ENCODE peak calls at places on chromosomes 16 and 17, in ten cellular contexts. G is AG09319; K is thoracic aorta; X is cardiac fibroblast; L is CD4-positive, alpha-beta T cell; N is kidney; V is AG04449; Q is type B pancreatic cell; F is B cell; H is mucosa of descending colon. C is an unnamed sample.

GRCh38 chr17:69246202-69246601 is 17.6 kb upstream of the ABCA10 start:
- DNase-seq in X (no peak), N (no peak), V (no peak), G (no peak), Q (no peak), H (no peak), F (no peak), L (no peak), K (no peak), C (no peak)

GRCh38 chr16:68935008-68935407 is 91.7 kb downstream of the TANGO6 start:
- DNase-seq in X (no peak), H (no peak), L (no peak), Q (no peak), V (no peak), K (no peak), G (no peak), N (no peak), F (no peak), C (no peak)

GRCh38 chr17:5272313-5272712 is 9.8 kb upstream of the RABEP1 start:
- DNase-seq in G (no peak), V (no peak), H (no peak), K (no peak), N (no peak), L (no peak), X (no peak), Q (no peak), F (no peak), C (no peak)

GRCh38 chr17:28446716-28447395 is 26.6 kb upstream of the SLC13A2 start:
- DNase-seq in K (no peak), H (no peak), N (no peak), F (no peak), L (no peak), Q (no peak), V (no peak), G (no peak), X (no peak), C (no peak)

GRCh38 chr17:55722016-55722706 is 503 bp downstream of the TMEM100 start:
- DNase-seq in L (no peak), X (peak), N (no peak), G (no peak), V (no peak), F (no peak), H (no peak), K (no peak), Q (no peak), C (no peak)

GRCh38 chr17:1275962-1276736 is 3.3 kb upstream of the TRARG1 start:
- DNase-seq in G (no peak), H (no peak), X (peak), F (peak), V (no peak), N (no peak), L (peak), K (no peak), Q (no peak), C (peak)

GRCh38 chr16:49158029-49158642 is 123.5 kb downstream of the CBLN1 start:
- DNase-seq in L (no peak), G (no peak), K (no peak), V (no peak), N (no peak), H (no peak), F (no peak), X (peak), Q (no peak), C (peak)

GRCh38 chr17:19384723-19385391 is 2.1 kb downstream of the MFAP4 start:
- DNase-seq in H (peak), X (peak), F (no peak), N (peak), G (peak), L (no peak), V (no peak), K (no peak), Q (no peak), C (no peak)

GRCh38 chr17:21286771-21287702 is 2.5 kb downstream of the MAP2K3 start:
- DNase-seq in X (no peak), K (no peak), G (no peak), H (peak), Q (no peak), F (no peak), V (no peak), L (no peak), N (peak), C (peak)

GRCh38 chr17:18070861-18071340 is 16.8 kb upstream of the DRG2 start:
- DNase-seq in K (no peak), L (no peak), V (no peak), G (no peak), N (no peak), F (no peak), H (no peak), Q (no peak), X (peak), C (peak)

GRCh38 chr17:45787044-45787443 is 2.9 kb downstream of the CRHR1 start:
- DNase-seq in L (no peak), F (no peak), K (no peak), Q (no peak), H (no peak), G (no peak), V (no peak), X (no peak), N (no peak), C (no peak)

GRCh38 chr16:84501077-84501735 is 3.3 kb downstream of the MEAK7 start:
- DNase-seq in X (peak), H (no peak), K (no peak), N (peak), L (no peak), Q (no peak), G (no peak), V (no peak), F (no peak), C (no peak)

GRCh38 chr16:9151074-9151473 is 59.6 kb downstream of the HAPSTR1 start:
- DNase-seq in G (no peak), Q (no peak), X (no peak), L (no peak), N (no peak), K (no peak), H (no peak), F (no peak), V (no peak), C (no peak)

GRCh38 chr16:14097182-14097951 is 26.2 kb downstream of the MRTFB start:
- DNase-seq in H (no peak), G (no peak), X (no peak), Q (no peak), L (no peak), F (no peak), N (no peak), V (no peak), K (no peak), C (no peak)

GRCh38 chr17:49227436-49228261 is 2.9 kb downstream of the PHOSPHO1 start:
- DNase-seq in N (no peak), V (peak), K (no peak), Q (peak), G (peak), H (peak), X (peak), L (peak), F (peak), C (peak)

GRCh38 chr17:75719732-75720131 is 1.5 kb upstream of the ITGB4 start:
- DNase-seq in Q (no peak), F (no peak), G (no peak), V (no peak), L (no peak), H (no peak), X (no peak), N (no peak), K (no peak), C (no peak)

GRCh38 chr17:2724783-2725164 is 13.2 kb upstream of the CLUH start:
- DNase-seq in V (no peak), G (no peak), X (peak), Q (no peak), N (no peak), L (no peak), H (peak), F (peak), K (no peak), C (peak)

GRCh38 chr16:2015117-2015946 is 4.3 kb upstream of the NPW start:
- DNase-seq in V (no peak), F (no peak), G (no peak), N (no peak), Q (no peak), L (no peak), K (no peak), H (peak), X (peak), C (no peak)

DNA sequence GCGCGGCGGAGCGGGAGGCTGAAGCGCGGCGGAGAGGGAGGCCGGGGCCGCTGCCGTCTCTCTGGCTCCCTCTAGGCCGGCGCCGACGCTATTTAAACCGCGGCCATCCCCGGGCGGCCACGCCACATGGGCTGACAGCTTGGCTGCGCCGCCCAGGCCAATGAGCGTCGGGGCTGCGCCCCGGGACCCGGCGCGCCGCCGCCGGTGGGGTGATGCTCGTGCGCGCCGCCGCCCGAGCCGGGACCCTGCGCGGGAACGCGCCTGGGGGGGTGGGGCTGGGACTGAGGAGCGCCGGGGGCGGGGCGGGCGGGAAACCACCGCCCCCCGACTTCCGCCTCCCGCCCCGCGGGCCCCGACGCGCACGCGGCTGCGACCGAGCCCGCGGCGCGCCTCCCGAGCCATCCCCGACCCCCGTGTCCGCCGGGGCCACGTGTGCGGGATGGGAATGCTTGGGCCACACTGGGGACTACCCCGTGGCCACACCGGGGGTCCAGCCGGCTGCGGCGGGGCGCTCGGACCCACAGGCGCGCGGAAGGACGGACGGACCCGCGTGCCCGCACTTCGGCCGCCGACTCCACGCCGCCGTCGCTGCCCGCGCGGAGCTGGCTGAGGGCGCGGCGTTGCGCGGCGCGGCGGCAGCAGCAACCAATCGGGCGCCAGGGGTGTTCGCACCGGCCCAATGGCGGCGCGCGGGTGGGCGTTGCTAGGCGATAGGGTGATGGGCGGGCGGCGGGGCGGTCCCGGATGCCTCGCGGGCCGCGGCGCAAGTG is at the start of gene FASN:
- DNase-seq in V (peak), L (peak), G (peak), Q (peak), H (peak), F (peak), N (peak), K (peak), X (peak), C (peak)
- TF ChIP-seq CTCF in V (peak), L (no peak), G (peak), Q (peak), H (peak), F (peak), N (peak), K (peak), X (peak), C (peak)

GRCh38 chr16:18933501-18933900 is 7.3 kb upstream of the SMG1 start:
- DNase-seq in V (no peak), F (no peak), X (no peak), L (no peak), Q (no peak), K (no peak), N (no peak), G (no peak), H (no peak), C (no peak)
- TF ChIP-seq CTCF in V (no peak), F (no peak), X (no peak), L (no peak), Q (no peak), K (no peak), N (no peak), G (no peak), H (no peak), C (no peak)

DNA sequence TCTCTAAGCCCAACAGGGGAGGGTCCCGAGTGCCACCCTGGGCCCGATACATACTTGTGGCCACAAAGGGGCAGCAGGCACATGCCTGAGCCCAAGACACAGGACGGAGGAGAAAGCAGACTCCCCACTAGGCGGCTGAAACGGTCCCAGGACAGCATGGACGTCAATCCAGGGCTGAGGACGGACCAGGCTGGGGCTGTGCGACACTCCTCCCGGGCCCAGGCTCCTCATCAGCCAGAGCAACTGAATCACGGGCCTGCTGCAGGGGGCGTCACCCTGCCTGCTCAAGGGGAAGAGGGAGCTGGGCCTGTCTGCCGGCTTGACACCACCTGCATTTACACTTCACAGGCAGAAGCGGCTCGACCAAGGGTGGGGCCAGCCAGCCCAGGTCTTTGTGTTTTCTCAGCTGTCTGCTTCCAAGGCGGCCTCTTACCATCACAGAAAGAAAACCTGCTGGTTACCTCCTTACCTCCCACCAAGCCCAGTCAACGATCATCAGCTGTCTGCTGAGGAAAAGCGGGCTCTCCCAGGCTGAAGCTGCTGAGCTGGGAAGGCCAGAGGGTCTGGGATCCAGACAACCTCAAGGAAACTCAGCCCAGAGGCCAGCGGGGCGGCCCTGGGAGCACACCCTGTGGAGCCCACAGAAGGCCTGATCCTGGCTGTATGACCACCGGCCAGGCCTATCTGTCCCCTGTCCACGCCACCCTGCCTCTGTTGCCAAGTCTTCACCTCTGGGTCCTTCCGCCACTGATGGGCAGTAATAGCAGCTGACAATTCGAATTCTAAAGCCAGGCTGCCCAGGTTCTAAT is 26.4 kb downstream of the KIFC3 start:
- DNase-seq in L (no peak), Q (no peak), K (no peak), G (no peak), N (peak), X (no peak), F (no peak), V (no peak), H (peak), C (no peak)
- TF ChIP-seq CTCF in L (no peak), Q (peak), K (no peak), G (peak), N (peak), X (no peak), F (no peak), V (no peak), H (no peak), C (no peak)

GRCh38 chr17:66582373-66583111 is 252.4 kb upstream of the CACNG5 start:
- DNase-seq in G (no peak), F (no peak), K (no peak), X (no peak), L (no peak), H (no peak), N (no peak), V (no peak), Q (no peak), C (no peak)
- TF ChIP-seq CTCF in G (no peak), F (no peak), K (no peak), X (no peak), L (no peak), H (no peak), N (no peak), V (no peak), Q (peak), C (no peak)

DNA sequence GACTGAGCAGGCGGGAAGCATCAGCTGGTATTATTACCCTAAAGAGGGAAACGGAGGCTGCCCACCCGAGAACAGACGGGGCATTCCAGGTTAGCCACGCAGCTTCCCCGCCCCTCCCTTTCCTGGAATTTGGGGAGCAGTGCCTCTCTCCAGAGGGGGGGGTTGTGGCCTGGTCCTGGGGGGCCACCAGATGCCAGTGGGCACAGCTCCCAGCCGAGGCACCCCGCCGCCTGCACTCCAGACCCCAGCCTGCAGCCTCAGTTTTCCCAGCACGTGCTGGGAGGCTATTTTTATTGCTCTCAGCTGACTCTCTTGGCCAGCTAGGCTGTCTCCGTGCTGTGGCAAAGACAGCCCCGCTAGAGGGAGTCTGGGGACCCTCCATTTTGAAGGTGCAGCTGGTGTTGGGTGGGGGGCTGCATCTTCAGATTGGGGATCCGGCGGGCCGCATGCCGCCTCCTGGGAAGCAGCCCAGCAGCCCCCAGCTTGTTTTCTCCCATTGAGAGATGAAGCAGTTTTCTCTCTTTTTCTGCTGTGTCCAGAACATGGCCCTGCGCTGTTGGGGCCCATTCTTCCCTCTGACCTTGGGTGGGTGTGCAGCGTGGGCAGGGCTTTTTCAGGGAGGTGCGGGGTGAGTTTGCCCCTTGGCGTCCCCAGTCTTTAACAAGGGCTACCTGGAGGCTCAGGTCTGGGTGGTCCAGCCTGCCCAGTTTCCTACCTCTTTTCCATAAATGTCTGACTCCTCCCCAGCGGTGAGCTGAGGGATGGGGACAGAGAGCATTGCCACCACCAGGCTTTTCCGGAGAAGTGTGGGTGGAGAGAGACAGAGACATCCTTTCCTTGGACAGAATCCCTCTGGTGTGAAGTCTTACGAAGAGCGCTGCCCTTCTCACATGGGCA is 62.5 kb upstream of the GSE1 start:
- DNase-seq in F (no peak), L (no peak), N (peak), V (no peak), Q (no peak), H (peak), G (no peak), X (no peak), K (no peak), C (no peak)
- TF ChIP-seq CTCF in F (no peak), L (no peak), N (no peak), V (peak), Q (no peak), H (no peak), G (no peak), X (peak), K (no peak), C (no peak)

GRCh38 chr17:81263371-81264181 is 24.5 kb downstream of the NDUFAF8 start:
- DNase-seq in K (no peak), N (no peak), V (no peak), H (no peak), Q (no peak), X (no peak), G (no peak), F (no peak), L (no peak), C (no peak)
- TF ChIP-seq CTCF in K (no peak), N (no peak), V (no peak), H (no peak), Q (no peak), X (no peak), G (no peak), F (no peak), L (no peak), C (no peak)

DNA sequence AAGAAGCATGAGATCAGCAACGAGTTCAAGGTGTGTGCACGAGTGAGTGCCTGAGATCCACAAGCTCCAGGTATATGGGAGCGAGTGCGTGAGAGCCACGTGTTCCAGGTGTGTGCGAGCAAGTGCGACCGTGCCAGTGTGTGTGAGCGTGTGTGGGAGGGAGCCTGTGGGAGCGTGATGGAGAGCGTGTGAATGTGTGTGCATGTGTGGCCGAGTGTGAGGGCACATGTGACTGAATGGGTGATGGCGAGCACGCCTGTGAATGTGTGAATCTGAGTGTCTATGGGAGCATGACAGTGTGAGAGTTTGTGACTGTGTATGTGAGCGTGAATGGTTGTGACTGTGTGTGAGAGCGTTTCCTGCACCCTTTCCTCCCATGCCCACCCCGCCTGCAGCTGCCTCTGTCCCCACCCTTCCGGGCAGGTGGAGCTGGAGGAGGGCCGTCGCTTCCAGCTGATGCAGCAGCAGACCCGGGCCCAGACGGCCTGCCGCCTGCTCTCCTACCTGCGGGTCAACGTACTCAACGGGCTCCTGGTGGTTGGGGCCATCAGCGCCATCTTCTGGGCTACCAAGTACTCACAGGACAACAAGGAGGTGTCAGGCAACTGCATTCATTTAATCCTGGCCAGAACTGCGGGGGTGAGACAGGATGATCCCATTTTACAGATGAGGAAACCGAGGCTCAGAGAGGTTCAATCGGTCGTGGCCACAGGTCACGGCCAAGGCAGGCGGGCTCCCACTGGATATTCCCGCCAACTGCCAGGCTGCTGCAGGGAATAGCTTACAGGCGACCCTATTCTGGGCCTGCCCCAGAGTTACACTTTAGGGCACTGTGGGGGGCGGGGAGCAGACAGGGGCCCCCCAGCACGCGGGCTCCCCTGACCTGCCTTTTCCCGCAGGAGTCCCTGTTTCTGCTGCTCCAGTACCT is 3.7 kb downstream of the TMC8 start:
- DNase-seq in V (no peak), L (peak), X (peak), G (no peak), Q (no peak), K (no peak), F (peak), N (peak), H (peak), C (no peak)
- TF ChIP-seq CTCF in V (peak), L (peak), X (peak), G (peak), Q (peak), K (no peak), F (peak), N (peak), H (peak), C (peak)

GRCh38 chr16:66940236-66940635 is 4.9 kb downstream of the CES2 start:
- DNase-seq in Q (no peak), X (no peak), V (no peak), G (no peak), K (no peak), N (peak), H (no peak), F (no peak), L (no peak), C (no peak)
- TF ChIP-seq CTCF in Q (no peak), X (no peak), V (no peak), G (no peak), K (no peak), N (no peak), H (no peak), F (no peak), L (no peak), C (no peak)

GRCh38 chr17:58375216-58375615 is 23.2 kb upstream of the SUPT4H1 start:
- DNase-seq in X (no peak), G (no peak), H (no peak), V (no peak), L (no peak), N (no peak), K (no peak), F (no peak), Q (no peak), C (no peak)
- TF ChIP-seq CTCF in X (no peak), G (no peak), H (no peak), V (no peak), L (no peak), N (no peak), K (no peak), F (no peak), Q (no peak), C (no peak)

DNA sequence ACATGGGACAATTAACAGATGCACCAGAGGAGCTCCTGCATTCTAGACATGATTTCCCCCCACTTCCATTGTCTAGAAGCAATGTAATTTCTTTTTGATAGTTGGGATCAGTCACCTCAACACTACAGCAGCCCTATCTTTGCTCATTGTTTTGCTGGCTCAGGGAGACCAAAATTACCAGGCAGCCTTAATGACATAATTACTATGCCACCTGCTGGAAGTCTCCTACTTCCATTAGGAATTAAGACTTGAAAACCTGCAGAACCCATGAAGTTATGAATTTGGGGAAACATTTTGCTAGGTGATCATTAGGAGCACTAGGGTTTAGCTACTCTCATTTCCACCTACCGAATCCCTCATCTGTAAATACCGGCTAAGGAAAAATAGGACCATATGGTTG is 312.0 kb upstream of the CA10 start:
- DNase-seq in N (no peak), F (no peak), V (no peak), Q (no peak), H (no peak), G (no peak), K (no peak), L (no peak), X (no peak), C (no peak)
- TF ChIP-seq CTCF in N (no peak), F (no peak), V (no peak), Q (no peak), H (no peak), G (no peak), K (no peak), L (no peak), X (no peak), C (no peak)

C was measured in GM13976.